ENCODE peak calls at places on chromosomes 5 and 9, in four cellular contexts. V is OCI-LY7, D is PC-3, W is MM.1S. Z is an unnamed sample.

GRCh38 chr5:45695680-45696093 is 493 bp downstream of the HCN1 start:
- DNase-seq in D (no peak), W (no peak), V (no peak), Z (no peak)

GRCh38 chr9:26775405-26775804 is 117.2 kb downstream of the CAAP1 start:
- DNase-seq in W (no peak), D (no peak), V (no peak), Z (peak)

GRCh38 chr9:14258840-14259239 is 55.1 kb downstream of the NFIB start:
- DNase-seq in D (peak), W (no peak), V (no peak), Z (no peak)

GRCh38 chr5:15702102-15702501 is 202.1 kb downstream of the FBXL7 start:
- DNase-seq in W (peak), V (no peak), D (no peak), Z (peak)

GRCh38 chr5:93741136-93741811 is at the start of gene POU5F2:
- DNase-seq in D (no peak), W (no peak), V (no peak), Z (no peak)

GRCh38 chr5:10985091-10985490 is 224.1 kb upstream of the DAP start:
- DNase-seq in W (no peak), D (no peak), V (no peak), Z (no peak)

GRCh38 chr9:115035872-115036612 is 81.9 kb downstream of the TNC start:
- DNase-seq in D (no peak), W (peak), V (no peak), Z (peak)

GRCh38 chr5:308672-309271 is 12.7 kb upstream of the AHRR start:
- DNase-seq in D (peak), W (no peak), V (no peak), Z (no peak)

GRCh38 chr5:154138701-154139100 is 51.8 kb upstream of the GALNT10 start:
- DNase-seq in V (no peak), D (no peak), W (no peak), Z (no peak)

DNA sequence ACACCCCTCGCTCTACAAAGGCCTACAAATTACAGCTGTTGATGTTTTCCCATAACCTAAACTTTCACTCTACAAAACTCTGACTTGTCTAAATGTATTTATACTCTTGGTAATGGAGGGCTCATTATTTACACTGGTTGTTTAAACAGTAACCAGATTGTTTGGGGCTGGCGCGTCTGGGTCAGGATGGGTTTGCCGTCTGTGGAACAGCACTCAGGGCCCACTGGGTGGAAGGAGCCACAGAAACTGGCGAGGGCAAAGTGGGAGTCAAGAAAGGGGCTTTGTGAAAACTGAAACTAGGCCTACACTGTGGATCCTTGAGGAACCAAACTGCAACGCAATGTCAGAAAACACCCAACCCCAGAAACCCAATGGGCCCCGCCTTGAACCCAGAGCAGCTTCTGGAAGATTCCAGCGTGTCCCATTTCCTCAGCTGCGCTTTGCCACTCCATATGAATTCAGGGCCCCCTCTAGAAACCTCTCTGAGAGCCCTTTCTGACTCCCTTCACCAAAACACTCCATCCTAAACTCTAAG is 136.7 kb downstream of the ROR2 start:
- DNase-seq in V (no peak), D (no peak), W (no peak), Z (no peak)
- TF ChIP-seq EZH2phosphoT487 in V (no peak), D (no peak), W (no peak), Z (no peak)

GRCh38 chr5:173638631-173639030 is 22.2 kb upstream of the BOD1 start:
- DNase-seq in V (no peak), W (no peak), D (no peak), Z (no peak)
- TF ChIP-seq CTCF in V (no peak), W (no peak), D (no peak), Z (no peak)

DNA sequence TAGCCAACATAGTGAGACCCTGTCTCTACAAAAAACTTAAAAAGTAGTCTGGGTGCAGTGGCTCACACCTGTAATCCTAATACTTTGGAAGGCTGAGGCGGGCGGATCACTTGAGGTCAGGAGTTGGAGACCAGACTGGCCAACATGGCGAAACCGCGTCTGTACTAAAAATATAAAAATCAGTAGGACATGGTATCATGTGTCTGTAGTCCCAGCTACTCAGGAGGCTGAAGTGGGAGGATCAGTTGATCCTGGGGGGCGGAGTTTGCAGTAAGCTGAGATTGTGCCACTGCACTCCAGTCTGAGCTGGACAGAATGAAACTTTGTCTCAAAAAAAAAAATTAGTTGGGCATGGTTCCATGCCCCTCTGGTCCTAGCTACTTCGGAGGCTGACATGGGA is 57.9 kb upstream of the MIER3 start:
- DNase-seq in W (no peak), V (no peak), D (no peak), Z (no peak)
- H2AFZ ChIP-seq in W (no peak), V (no peak), D (no peak), Z (no peak)

GRCh38 chr5:151696470-151697061 is 9.9 kb upstream of the SPARC start:
- DNase-seq in D (no peak), W (no peak), V (no peak), Z (peak)
- TF ChIP-seq EZH2phosphoT487 in D (no peak), W (no peak), V (no peak), Z (no peak)

GRCh38 chr9:76761448-76761847 is 2.8 kb upstream of the PCA3 start:
- DNase-seq in D (peak), V (peak), W (no peak), Z (no peak)
- TF ChIP-seq CTCF in D (peak), V (peak), W (peak), Z (peak)

Z was measured in hepatocyte.